ENCODE peak calls at places on chromosomes 6 and 20, in four cellular contexts. N is nucleus accumbens, P is heart left ventricle, H is fibroblast of villous mesenchyme. I is an unnamed sample.
A peak's percentile ranks its signal among the peaks of the same experiment; 100 is the strongest.

GRCh38 chr6:44304282-44305199 is 8.6 kb downstream of the AARS2 start:
- DNase-seq in H (peak; percentile 29), N (no peak), P (no peak), I (no peak)

GRCh38 chr6:26524722-26525360 is 13.3 kb upstream of the HMGN4 start:
- DNase-seq in N (no peak), P (no peak), H (no peak), I (no peak)

GRCh38 chr6:4580361-4580760 is 195.8 kb upstream of the CDYL start:
- DNase-seq in P (no peak), H (no peak), N (no peak), I (no peak)

GRCh38 chr6:33978593-33979150 is 167.2 kb downstream of the GRM4 start:
- DNase-seq in H (no peak), P (peak; percentile 16), N (no peak), I (no peak)

GRCh38 chr6:1596088-1596852 is 13.4 kb upstream of the FOXC1 start:
- DNase-seq in P (peak; percentile 72), H (peak; percentile 52), N (peak; percentile 24), I (peak; percentile 76)

GRCh38 chr20:34983089-34983820 is 27.6 kb downstream of the MYH7B start:
- DNase-seq in P (no peak), N (no peak), H (no peak), I (no peak)

GRCh38 chr6:113774122-113774835 is 82.9 kb upstream of the MARCKS start:
- DNase-seq in H (peak; percentile 45), N (no peak), P (no peak), I (no peak)

GRCh38 chr6:55239099-55239498 is 64.8 kb downstream of the HCRTR2 start:
- DNase-seq in N (no peak), H (no peak), P (no peak), I (no peak)

GRCh38 chr6:15313367-15313766 is 67.5 kb downstream of the JARID2 start:
- DNase-seq in N (no peak), P (peak; percentile 75), H (no peak), I (no peak)

GRCh38 chr20:63495771-63496403 is 3.0 kb downstream of the EEF1A2 start:
- DNase-seq in N (no peak), P (peak; percentile 88), H (peak; percentile 41), I (peak; percentile 86)

GRCh38 chr6:79605061-79605460 is 26.1 kb upstream of the SH3BGRL2 start:
- DNase-seq in H (peak; percentile 48), P (no peak), N (no peak), I (no peak)

GRCh38 chr6:1917628-1918371 is 308.1 kb downstream of the FOXC1 start:
- DNase-seq in N (no peak), H (peak; percentile 45), P (no peak), I (no peak)

GRCh38 chr20:45848969-45849582 is 8.1 kb downstream of the ACOT8 start:
- DNase-seq in H (no peak), P (no peak), N (no peak), I (no peak)